ENCODE peak calls at places on chromosomes 5 and 9, in four cellular contexts. F is activated T-helper 9 cell treated with anti-CD3 and anti-CD28 coated beads, Interleukin-2, amount 50 U/mL, for 16 hours; Y is caudate nucleus; J is activated T-cell treated with anti-CD3 and anti-CD28 coated beads, Interleukin-2, amount 50 U/mL, for 72 hours. U is an unnamed sample.

GRCh38 chr5:167777746-167778145 is 513.7 kb upstream of the WWC1 start:
- DNase-seq in Y (no peak), J (no peak), F (no peak), U (no peak)

GRCh38 chr9:19998823-19999455 is 210.1 kb upstream of the SLC24A2 start:
- DNase-seq in J (peak; percentile 17), Y (no peak), F (no peak), U (no peak)

GRCh38 chr5:148085934-148086333 is 22.2 kb downstream of the SPINK5 start:
- DNase-seq in Y (no peak), F (no peak), J (no peak), U (no peak)

GRCh38 chr5:40391642-40392041 is 288.1 kb upstream of the PTGER4 start:
- DNase-seq in F (no peak), J (no peak), Y (no peak), U (no peak)

GRCh38 chr5:74243634-74244033 is 396.9 kb downstream of the ENC1 start:
- DNase-seq in F (no peak), J (no peak), Y (no peak), U (no peak)

GRCh38 chr5:13821366-13821765 is 123.1 kb downstream of the DNAH5 start:
- DNase-seq in Y (no peak), F (no peak), J (no peak), U (no peak)

GRCh38 chr5:42638972-42639371 is 117.6 kb upstream of the CCDC152 start:
- DNase-seq in Y (no peak), F (no peak), J (no peak), U (no peak)

GRCh38 chr9:78371981-78372380 is 75.1 kb downstream of the PSAT1 start:
- DNase-seq in Y (no peak), J (no peak), F (no peak), U (no peak)

GRCh38 chr9:117411547-117411946 is 3.3 kb downstream of the ASTN2 start:
- DNase-seq in F (no peak), J (no peak), Y (peak; percentile 14), U (peak; percentile 6)

GRCh38 chr5:139138790-139139189 is 59.4 kb downstream of the SIL1 start:
- DNase-seq in F (no peak), Y (no peak), J (no peak), U (no peak)

GRCh38 chr5:168022761-168023160 is 268.7 kb upstream of the WWC1 start:
- DNase-seq in F (no peak), J (no peak), Y (no peak), U (no peak)

GRCh38 chr9:132946624-132947295 is 2.3 kb upstream of the TSC1 start:
- DNase-seq in J (no peak), F (no peak), Y (no peak), U (no peak)

GRCh38 chr9:129319076-129319937 is 141.2 kb upstream of the IER5L start:
- DNase-seq in Y (no peak), F (no peak), J (no peak), U (no peak)

GRCh38 chr9:36928210-36928609 is 105.9 kb downstream of the PAX5 start:
- DNase-seq in F (no peak), J (no peak), Y (no peak), U (no peak)

GRCh38 chr5:132762246-132763000 is 14.6 kb downstream of the SEPTIN8 start:
- DNase-seq in J (no peak), F (no peak), Y (no peak), U (no peak)

GRCh38 chr9:130423272-130423671 is 21.5 kb upstream of the ASS1 start:
- DNase-seq in Y (no peak), J (no peak), F (no peak), U (no peak)

GRCh38 chr9:120397453-120397852 is 182.5 kb downstream of the CDK5RAP2 start:
- DNase-seq in F (no peak), J (no peak), Y (no peak), U (no peak)

GRCh38 chr5:83220331-83220730 is 143.0 kb downstream of the XRCC4 start:
- DNase-seq in F (no peak), J (no peak), Y (no peak), U (no peak)

GRCh38 chr5:34043099-34043876 is at the start of gene C1QTNF3:
- DNase-seq in J (no peak), Y (no peak), F (no peak), U (no peak)

GRCh38 chr5:148882332-148882731 is 55.9 kb downstream of the ADRB2 start:
- DNase-seq in F (no peak), Y (no peak), J (no peak), U (no peak)